ENCODE peak calls at places on chromosomes 4 and X, in seven cellular contexts. M is PC-9, X is endodermal cell, V is right atrium auricular region, L is mucosa of descending colon, R is fibroblast of lung, C is brain microvascular endothelial cell. J is an unnamed sample.

GRCh38 chrX:121832446-121832845 is 785.0 kb downstream of the GLUD2 start:
- DNase-seq in M (no peak), L (no peak), R (peak; percentile 15), C (no peak), V (no peak), X (no peak), J (no peak)

GRCh38 chr4:151039733-151040132 is 24.6 kb upstream of the LRBA start:
- DNase-seq in C (no peak), X (no peak), L (no peak), M (no peak), R (no peak), V (no peak), J (no peak)

GRCh38 chr4:71064521-71064920 is 71.1 kb downstream of the DCK start:
- DNase-seq in L (no peak), C (no peak), V (no peak), X (no peak), M (no peak), R (no peak), J (no peak)

GRCh38 chrX:150983526-150984163 is 510 bp downstream of the HMGB3 start:
- DNase-seq in V (no peak), X (no peak), R (no peak), M (peak; percentile 4), L (no peak), C (no peak), J (no peak)

GRCh38 chrX:154660506-154660905 is 7.1 kb upstream of the CTAG2 start:
- DNase-seq in R (no peak), V (no peak), M (no peak), L (no peak), X (no peak), C (no peak), J (no peak)

GRCh38 chr4:17708992-17709759 is 72.2 kb downstream of the FAM184B start:
- DNase-seq in X (no peak), V (no peak), R (no peak), C (no peak), M (no peak), L (no peak), J (no peak)

GRCh38 chr4:26088433-26088928 is 174.5 kb downstream of the SMIM20 start:
- DNase-seq in V (no peak), R (peak; percentile 75), M (peak; percentile 26), C (peak; percentile 25), X (no peak), L (no peak), J (no peak)

GRCh38 chr4:17633600-17633999 is 19.2 kb downstream of the MED28 start:
- DNase-seq in M (no peak), X (no peak), C (no peak), R (no peak), V (no peak), L (no peak), J (no peak)

GRCh38 chr4:129446074-129446473 is 350.1 kb downstream of the C4orf33 start:
- DNase-seq in M (no peak), C (peak; percentile 50), R (no peak), X (peak; percentile 68), L (no peak), V (no peak), J (no peak)

GRCh38 chr4:87855540-87855939 is 22.8 kb downstream of the MEPE start:
- DNase-seq in R (no peak), V (no peak), M (no peak), C (no peak), L (no peak), X (no peak), J (no peak)

GRCh38 chr4:87851955-87852354 is 19.2 kb downstream of the MEPE start:
- DNase-seq in L (no peak), C (no peak), V (no peak), M (no peak), X (no peak), R (no peak), J (no peak)

GRCh38 chr4:87851332-87851731 is 18.6 kb downstream of the MEPE start:
- DNase-seq in X (no peak), C (no peak), M (no peak), L (peak; percentile 5), R (no peak), V (no peak), J (no peak)

GRCh38 chr4:87853891-87854290 is 21.1 kb downstream of the MEPE start:
- DNase-seq in M (no peak), L (no peak), R (no peak), C (no peak), V (no peak), X (no peak), J (no peak)

DNA sequence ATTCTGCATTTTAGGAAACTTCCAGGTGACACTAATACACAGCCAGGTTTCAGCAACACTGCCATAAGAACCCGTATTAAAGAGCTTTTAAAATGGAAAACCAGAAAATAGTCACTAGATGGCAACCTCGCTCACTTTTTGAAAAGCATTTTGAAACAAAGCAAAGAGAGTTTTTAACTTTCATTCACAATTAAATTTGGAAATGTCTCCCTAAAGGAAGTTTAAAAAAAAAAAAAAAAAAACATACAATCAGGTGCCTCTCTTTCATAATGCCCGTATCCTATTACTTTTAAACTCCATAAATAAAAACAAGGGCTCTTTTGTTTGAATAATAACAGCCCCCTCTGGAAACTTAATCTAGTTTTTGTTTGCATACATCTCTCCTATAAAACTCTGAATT is 20.3 kb downstream of the MEPE start:
- DNase-seq in X (no peak), R (peak; percentile 41), L (peak; percentile 31), C (peak; percentile 37), V (no peak), M (no peak), J (no peak)
- H3K4me3 ChIP-seq in X (no peak overlapping the region), R (no peak overlapping the region), L (no peak overlapping the region), C (no peak overlapping the region), V (no peak overlapping the region), M (no peak overlapping the region), J (no peak overlapping the region)

GRCh38 chrX:69674891-69675290 is 59.0 kb downstream of the EDA start:
- DNase-seq in C (no peak), X (no peak), R (no peak), M (no peak), L (no peak), V (no peak), J (no peak)

GRCh38 chrX:69664693-69665092 is 48.8 kb downstream of the EDA start:
- DNase-seq in V (no peak), C (no peak), L (no peak), R (no peak), M (no peak), X (no peak), J (no peak)

GRCh38 chrX:69670001-69670555 is 54.2 kb downstream of the EDA start:
- DNase-seq in M (no peak), V (no peak), X (no peak), R (no peak), L (no peak), C (no peak), J (no peak)
- H3K4me3 ChIP-seq in M (no peak overlapping the region), V (no peak overlapping the region), X (peak overlapping the region; percentile 65), R (no peak overlapping the region), L (no peak overlapping the region), C (no peak overlapping the region), J (no peak overlapping the region)

GRCh38 chr4:80286451-80286850 is 20.0 kb downstream of the FGF5 start:
- DNase-seq in R (no peak), V (no peak), L (no peak), C (no peak), X (no peak), M (no peak), J (no peak)
- H3K4me3 ChIP-seq in R (no peak overlapping the region), V (no peak overlapping the region), L (no peak overlapping the region), C (no peak overlapping the region), X (no peak overlapping the region), M (no peak overlapping the region), J (no peak overlapping the region)

DNA sequence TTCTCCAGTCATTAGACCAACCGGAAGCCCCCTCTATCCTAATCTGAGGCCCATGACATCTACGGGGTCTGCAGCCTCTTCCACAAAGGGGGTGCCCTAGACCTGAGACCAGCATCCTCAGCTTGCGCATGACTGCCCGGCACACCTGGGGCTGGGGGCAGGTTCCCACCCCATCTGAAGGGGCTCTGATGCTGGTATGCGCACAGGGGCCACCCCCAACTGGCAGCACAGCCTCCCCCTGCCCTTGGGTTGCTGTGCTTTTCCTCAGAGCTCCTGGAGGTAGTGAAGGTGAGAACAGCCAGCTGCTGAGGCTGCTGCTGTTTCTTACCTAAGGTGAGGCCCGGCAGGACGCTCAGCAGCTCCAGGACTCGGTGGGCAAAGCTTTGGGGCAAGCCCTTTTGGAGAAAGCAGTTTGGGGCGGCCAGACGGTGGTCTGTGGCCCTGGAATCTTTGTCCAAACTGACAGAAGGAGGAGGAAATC is 18.9 kb upstream of the CPLX1 start:
- DNase-seq in R (no peak), M (no peak), V (no peak), X (no peak), C (no peak), L (no peak), J (no peak)
- H3K4me3 ChIP-seq in R (no peak overlapping the region), M (no peak overlapping the region), V (no peak overlapping the region), X (no peak overlapping the region), C (no peak overlapping the region), L (no peak overlapping the region), J (no peak overlapping the region)

DNA sequence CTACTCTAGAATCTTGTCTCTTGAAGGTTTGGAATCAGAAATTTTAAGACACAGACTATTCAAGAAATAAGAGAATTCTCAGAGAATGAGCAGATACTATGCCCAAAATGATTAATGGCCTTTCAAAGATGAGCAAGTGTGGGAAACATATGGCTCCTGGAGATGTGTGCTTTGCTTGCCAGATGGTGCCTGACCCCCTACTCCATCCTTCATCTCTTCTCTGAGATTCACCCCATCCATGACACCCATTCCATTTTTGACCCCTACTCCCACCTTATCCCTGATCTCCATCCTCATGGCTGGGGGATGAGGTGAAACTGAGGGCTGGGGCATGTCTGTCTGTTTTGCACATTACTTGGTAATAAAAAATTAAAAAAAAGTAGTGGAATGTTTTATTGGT is 75.5 kb downstream of the GPC3 start:
- DNase-seq in X (no peak), C (no peak), V (no peak), M (no peak), L (no peak), R (no peak), J (no peak)
- H3K4me3 ChIP-seq in X (no peak overlapping the region), C (no peak overlapping the region), V (no peak overlapping the region), M (no peak overlapping the region), L (no peak overlapping the region), R (no peak overlapping the region), J (no peak overlapping the region)

DNA sequence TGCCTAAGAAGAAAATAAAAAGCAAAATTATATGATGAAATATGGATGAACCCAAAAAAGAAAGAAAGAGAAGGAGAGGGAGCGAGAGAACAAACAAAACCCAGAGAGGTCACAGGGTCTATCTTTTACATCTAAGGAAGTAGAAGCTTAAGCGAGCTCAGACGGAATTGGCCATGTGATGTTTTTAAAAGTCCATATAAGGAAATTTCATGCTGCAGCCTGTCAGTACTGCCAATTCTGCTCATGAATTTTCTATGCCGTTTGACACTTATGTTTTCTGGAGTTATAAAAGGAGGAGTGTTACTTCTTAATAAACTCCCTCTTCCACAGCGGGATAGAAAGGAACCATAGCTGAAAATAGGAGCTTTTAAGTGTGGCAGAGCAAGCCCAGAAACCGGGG is 32.9 kb upstream of the DCX start:
- DNase-seq in C (no peak), L (no peak), X (no peak), M (no peak), R (no peak), V (no peak), J (no peak)
- H3K4me3 ChIP-seq in C (no peak overlapping the region), L (no peak overlapping the region), X (no peak overlapping the region), M (no peak overlapping the region), R (no peak overlapping the region), V (no peak overlapping the region), J (no peak overlapping the region)

J was measured in esophagus muscularis mucosa.